ENCODE peak calls at places on chromosomes 4 and X, in ten cellular contexts. L is cardiac muscle cell; O is colonic mucosa; Z is CD8-positive, alpha-beta T cell; J is H9; N is left lung; C is epithelial cell of esophagus; G is lung; H is GM13976; R is endothelial cell. D is an unnamed sample.

GRCh38 chrX:11792461-11793421 is 34.7 kb downstream of the MSL3 start:
- DNase-seq in L (no peak), O (no peak), Z (peak), J (no peak), N (no peak), C (no peak), G (no peak), H (peak), R (no peak), D (peak)

GRCh38 chr4:5211274-5211852 is 160.1 kb downstream of the STK32B start:
- DNase-seq in L (no peak), O (no peak), Z (no peak), J (no peak), N (no peak), C (no peak), G (no peak), H (no peak), R (no peak), D (no peak)

GRCh38 chr4:54100607-54101189 is 735 bp downstream of the GSX2 start:
- DNase-seq in L (no peak), O (no peak), Z (no peak), J (peak), N (no peak), C (no peak), G (no peak), H (no peak), R (no peak), D (no peak)

GRCh38 chr4:1872918-1873269 is 1.7 kb downstream of the NSD2 start:
- DNase-seq in L (no peak), O (no peak), Z (no peak), J (no peak), N (no peak), C (peak), G (no peak), H (peak), R (no peak), D (no peak)

GRCh38 chrX:105323951-105324350 is 103.5 kb upstream of the TEX13A start:
- DNase-seq in L (no peak), O (no peak), Z (no peak), J (no peak), N (no peak), C (peak), G (no peak), H (no peak), R (no peak), D (no peak)

GRCh38 chrX:86215260-86215659 is 67.0 kb downstream of the DACH2 start:
- DNase-seq in L (no peak), O (no peak), Z (no peak), J (no peak), N (no peak), C (no peak), G (no peak), H (no peak), R (no peak), D (no peak)

GRCh38 chrX:68273887-68274286 is 159.4 kb downstream of the OPHN1 start:
- DNase-seq in L (no peak), O (no peak), Z (no peak), J (peak), N (no peak), C (peak), G (no peak), H (no peak), R (no peak), D (no peak)

GRCh38 chr4:185369729-185370128 is 26.0 kb downstream of the LRP2BP start:
- DNase-seq in L (no peak), O (no peak), Z (no peak), J (no peak), N (no peak), C (no peak), G (no peak), H (no peak), R (no peak), D (no peak)

GRCh38 chrX:13662537-13662841 is 9.5 kb downstream of the TCEANC start:
- DNase-seq in L (no peak), O (no peak), Z (no peak), J (no peak), N (no peak), C (no peak), G (no peak), H (no peak), R (no peak), D (no peak)

GRCh38 chr4:79281577-79282359 is 44.1 kb downstream of the NAA11 start:
- DNase-seq in L (no peak), O (no peak), Z (no peak), J (peak), N (no peak), C (no peak), G (no peak), H (no peak), R (no peak), D (no peak)

GRCh38 chr4:83234902-83235644 is 49.5 kb downstream of the COQ2 start:
- DNase-seq in L (no peak), O (no peak), Z (no peak), J (no peak), N (no peak), C (peak), G (no peak), H (no peak), R (no peak), D (no peak)

GRCh38 chrX:17038681-17039161 is 92.3 kb downstream of the REPS2 start:
- DNase-seq in L (peak), O (no peak), Z (no peak), J (no peak), N (no peak), C (no peak), G (no peak), H (no peak), R (no peak), D (no peak)

GRCh38 chr4:9703391-9703790 is 78.0 kb upstream of the DRD5 start:
- DNase-seq in L (peak), O (peak), Z (peak), J (peak), N (no peak), C (peak), G (peak), H (peak), R (peak), D (peak)

GRCh38 chrX:105302246-105302645 is 81.8 kb upstream of the TEX13A start:
- DNase-seq in L (no peak), O (no peak), Z (no peak), J (no peak), N (no peak), C (peak), G (no peak), H (no peak), R (no peak), D (no peak)

GRCh38 chr4:128525387-128525786 is 237.8 kb upstream of the PGRMC2 start:
- DNase-seq in L (no peak), O (no peak), Z (no peak), J (no peak), N (no peak), C (peak), G (no peak), H (no peak), R (no peak), D (no peak)

DNA sequence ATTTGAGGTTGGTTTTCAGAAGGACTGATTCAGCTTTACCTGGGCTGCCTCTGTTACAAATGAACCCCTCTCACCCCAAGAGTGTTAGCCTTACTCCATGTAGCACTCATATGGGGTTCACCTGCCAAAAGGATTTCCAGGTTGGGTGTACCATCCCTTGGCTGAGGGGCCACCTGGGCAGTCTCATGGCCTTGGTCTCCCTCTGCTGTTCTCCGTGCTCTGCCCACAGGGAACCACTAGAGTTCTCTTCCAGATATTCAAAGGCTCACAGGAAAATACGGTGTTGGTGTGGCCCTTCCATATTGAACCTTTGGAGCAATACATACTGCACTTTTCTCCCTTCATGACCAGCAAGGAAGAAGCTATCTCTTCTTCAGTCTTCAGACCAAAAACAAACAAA is 18.0 kb upstream of the PRDM5 start:
- DNase-seq in L (no peak), O (no peak), Z (no peak), J (no peak), N (no peak), C (no peak), G (no peak), H (no peak), R (no peak), D (no peak)
- TF ChIP-seq CTCF in L (no peak), O (no peak), Z (no peak), J (no peak), N (no peak), C (no peak), G (no peak), H (no peak), R (no peak), D (no peak)

GRCh38 chrX:119393144-119393543 is 6.0 kb upstream of the SLC25A43 start:
- DNase-seq in L (no peak), O (no peak), Z (no peak), J (no peak), N (no peak), C (no peak), G (no peak), H (no peak), R (no peak), D (no peak)

GRCh38 chrX:119389214-119389613 is 9.9 kb upstream of the SLC25A43 start:
- DNase-seq in L (no peak), O (peak), Z (no peak), J (no peak), N (no peak), C (no peak), G (no peak), H (no peak), R (no peak), D (no peak)

GRCh38 chrX:119391279-119391678 is 7.9 kb upstream of the SLC25A43 start:
- DNase-seq in L (no peak), O (peak), Z (no peak), J (no peak), N (no peak), C (peak), G (no peak), H (peak), R (no peak), D (no peak)

GRCh38 chrX:119389854-119390501 is 9.2 kb upstream of the SLC25A43 start:
- DNase-seq in L (no peak), O (no peak), Z (no peak), J (peak), N (no peak), C (no peak), G (no peak), H (no peak), R (no peak), D (no peak)
- TF ChIP-seq CTCF in L (no peak), O (no peak), Z (no peak), J (no peak), N (no peak), C (no peak), G (no peak), H (no peak), R (no peak), D (no peak)

GRCh38 chrX:131729295-131729694 is 185.4 kb downstream of the OR13H1 start:
- DNase-seq in L (no peak), O (peak), Z (no peak), J (no peak), N (no peak), C (no peak), G (peak), H (peak), R (no peak), D (no peak)

GRCh38 chrX:131725001-131725654 is 181.3 kb downstream of the OR13H1 start:
- DNase-seq in L (no peak), O (no peak), Z (no peak), J (no peak), N (no peak), C (no peak), G (no peak), H (no peak), R (no peak), D (no peak)

GRCh38 chrX:131727778-131728177 is 183.9 kb downstream of the OR13H1 start:
- DNase-seq in L (no peak), O (no peak), Z (no peak), J (no peak), N (no peak), C (no peak), G (no peak), H (no peak), R (no peak), D (no peak)

GRCh38 chrX:131724292-131724691 is 180.4 kb downstream of the OR13H1 start:
- DNase-seq in L (no peak), O (no peak), Z (no peak), J (no peak), N (no peak), C (no peak), G (no peak), H (no peak), R (no peak), D (no peak)

GRCh38 chrX:131728295-131729145 is 184.6 kb downstream of the OR13H1 start:
- DNase-seq in L (no peak), O (peak), Z (no peak), J (no peak), N (no peak), C (no peak), G (peak), H (peak), R (no peak), D (no peak)
- TF ChIP-seq CTCF in L (no peak), O (peak), Z (no peak), J (no peak), N (peak), C (no peak), G (peak), H (peak), R (no peak), D (no peak)

GRCh38 chr4:88792821-88793220 is 95.2 kb upstream of the NAP1L5 start:
- DNase-seq in L (no peak), O (no peak), Z (no peak), J (no peak), N (no peak), C (peak), G (no peak), H (no peak), R (no peak), D (no peak)

GRCh38 chr4:88793473-88793872 is 95.8 kb upstream of the NAP1L5 start:
- DNase-seq in L (no peak), O (no peak), Z (no peak), J (no peak), N (no peak), C (no peak), G (no peak), H (no peak), R (no peak), D (no peak)

GRCh38 chr4:88794087-88794486 is 96.5 kb upstream of the NAP1L5 start:
- DNase-seq in L (no peak), O (no peak), Z (no peak), J (no peak), N (no peak), C (no peak), G (no peak), H (no peak), R (no peak), D (no peak)

GRCh38 chr4:88792268-88792781 is 94.7 kb upstream of the NAP1L5 start:
- DNase-seq in L (no peak), O (no peak), Z (no peak), J (no peak), N (no peak), C (peak), G (no peak), H (no peak), R (no peak), D (no peak)

GRCh38 chr4:88791274-88791673 is 93.6 kb upstream of the NAP1L5 start:
- DNase-seq in L (no peak), O (no peak), Z (no peak), J (no peak), N (no peak), C (peak), G (no peak), H (no peak), R (no peak), D (no peak)
- TF ChIP-seq CTCF in L (peak), O (no peak), Z (no peak), J (peak), N (no peak), C (peak), G (no peak), H (no peak), R (no peak), D (no peak)

GRCh38 chrX:123731258-123731986 is 1.4 kb downstream of the THOC2 start:
- DNase-seq in L (peak), O (peak), Z (no peak), J (no peak), N (no peak), C (peak), G (peak), H (no peak), R (no peak), D (no peak)

GRCh38 chrX:123736333-123736921 is 3.6 kb upstream of the THOC2 start:
- DNase-seq in L (no peak), O (no peak), Z (no peak), J (no peak), N (no peak), C (peak), G (no peak), H (no peak), R (no peak), D (no peak)

GRCh38 chrX:123731987-123732678 is 719 bp downstream of the THOC2 start:
- DNase-seq in L (peak), O (peak), Z (no peak), J (no peak), N (peak), C (peak), G (peak), H (no peak), R (peak), D (peak)

GRCh38 chrX:123728554-123728953 is 4.3 kb downstream of the THOC2 start:
- DNase-seq in L (no peak), O (no peak), Z (no peak), J (no peak), N (no peak), C (no peak), G (no peak), H (no peak), R (no peak), D (no peak)

DNA sequence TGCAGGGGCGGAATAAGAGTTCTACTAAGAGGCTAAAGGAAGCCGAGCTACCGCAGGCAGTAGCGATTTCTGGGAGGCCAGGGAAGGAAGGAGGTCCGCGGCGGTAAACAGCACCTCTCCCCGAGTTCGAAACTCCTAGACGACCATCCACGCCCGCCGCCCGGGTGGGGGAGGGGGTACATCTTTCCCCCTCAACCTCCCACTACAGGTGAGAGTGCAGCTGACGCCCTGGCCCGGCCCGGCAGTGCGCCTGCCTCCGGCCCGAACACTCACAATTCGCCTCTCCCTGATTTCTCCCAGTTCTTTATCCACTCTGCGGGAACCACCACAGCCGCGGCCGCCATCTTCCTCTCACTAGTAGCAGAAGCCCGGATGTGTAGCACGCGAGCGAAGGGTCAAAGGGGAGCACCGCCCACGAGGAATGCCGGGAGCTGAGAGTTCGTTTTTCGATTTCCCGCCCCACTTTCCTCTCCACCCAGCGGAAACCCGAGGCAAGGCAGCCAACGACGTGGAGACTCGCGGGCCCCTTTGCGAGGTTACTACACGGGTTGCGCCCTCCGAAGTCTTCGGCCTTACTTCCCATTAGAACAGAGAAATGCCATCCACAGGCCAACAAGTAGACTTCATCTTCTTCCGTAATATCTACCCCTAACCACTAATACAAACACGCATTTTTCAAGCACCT is at the start of gene THOC2:
- DNase-seq in L (peak), O (peak), Z (peak), J (peak), N (peak), C (peak), G (peak), H (peak), R (peak), D (peak)
- TF ChIP-seq CTCF in L (peak), O (peak), Z (no peak), J (peak), N (no peak), C (peak), G (no peak), H (no peak), R (no peak), D (no peak)

GRCh38 chrX:73268463-73268862 is 53.8 kb upstream of the NAP1L2 start:
- DNase-seq in L (no peak), O (no peak), Z (no peak), J (no peak), N (no peak), C (peak), G (no peak), H (no peak), R (no peak), D (no peak)

GRCh38 chrX:73266766-73267165 is 52.1 kb upstream of the NAP1L2 start:
- DNase-seq in L (no peak), O (no peak), Z (no peak), J (no peak), N (no peak), C (no peak), G (no peak), H (no peak), R (no peak), D (no peak)

GRCh38 chrX:73267979-73268378 is 53.3 kb upstream of the NAP1L2 start:
- DNase-seq in L (no peak), O (no peak), Z (no peak), J (no peak), N (no peak), C (peak), G (no peak), H (no peak), R (no peak), D (no peak)

GRCh38 chrX:73267206-73267605 is 52.6 kb upstream of the NAP1L2 start:
- DNase-seq in L (no peak), O (no peak), Z (no peak), J (no peak), N (no peak), C (no peak), G (no peak), H (no peak), R (no peak), D (no peak)

GRCh38 chrX:73270753-73271152 is 56.1 kb upstream of the NAP1L2 start:
- DNase-seq in L (no peak), O (no peak), Z (no peak), J (no peak), N (no peak), C (no peak), G (no peak), H (no peak), R (no peak), D (no peak)
- TF ChIP-seq CTCF in L (no peak), O (no peak), Z (no peak), J (no peak), N (no peak), C (no peak), G (no peak), H (no peak), R (no peak), D (no peak)

DNA sequence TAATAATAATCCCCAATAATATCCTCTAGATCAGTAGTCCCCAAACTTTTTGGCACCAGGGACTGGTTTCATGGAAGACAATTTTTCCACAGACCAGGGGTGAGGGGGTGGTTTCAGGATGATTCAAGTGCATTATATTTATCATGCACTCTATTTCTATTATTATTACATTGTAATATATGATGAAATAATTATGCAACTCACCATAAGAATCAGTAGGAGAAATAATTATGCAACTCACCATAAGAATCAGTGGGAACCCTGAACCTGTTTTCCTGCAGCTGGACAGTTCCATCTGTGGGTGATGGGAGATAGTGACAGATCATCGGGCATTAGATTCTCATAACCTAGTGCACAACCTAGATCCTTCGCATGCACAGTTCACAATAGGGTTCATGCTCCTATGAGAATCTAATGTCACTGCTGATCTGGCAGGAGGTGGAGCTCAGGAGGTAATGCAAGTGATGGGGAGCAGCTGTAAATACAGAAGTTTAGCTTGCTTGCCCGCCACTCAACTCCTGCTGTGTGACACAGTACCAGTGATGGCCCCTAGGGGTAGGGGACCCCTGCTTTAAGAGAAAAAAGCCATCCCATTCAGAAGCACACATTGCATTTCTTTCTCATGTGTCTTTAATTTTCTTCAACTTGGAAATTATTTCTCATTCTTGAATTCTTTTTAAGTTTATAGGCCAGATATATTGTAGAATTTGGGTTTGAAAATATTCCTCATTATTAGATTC is 16.0 kb upstream of the SH3RF1 start:
- DNase-seq in L (no peak), O (no peak), Z (no peak), J (no peak), N (no peak), C (peak), G (no peak), H (no peak), R (no peak), D (no peak)
- TF ChIP-seq CTCF in L (no peak), O (no peak), Z (no peak), J (peak), N (no peak), C (no peak), G (no peak), H (no peak), R (peak), D (no peak)

GRCh38 chr4:25939330-25939729 is 25.3 kb downstream of the SMIM20 start:
- DNase-seq in L (no peak), O (no peak), Z (no peak), J (no peak), N (no peak), C (no peak), G (no peak), H (no peak), R (no peak), D (no peak)
- TF ChIP-seq CTCF in L (peak), O (no peak), Z (no peak), J (peak), N (no peak), C (no peak), G (no peak), H (no peak), R (no peak), D (no peak)

GRCh38 chrX:139967300-139967699 is 2.0 kb upstream of the CXorf66 start:
- DNase-seq in L (no peak), O (peak), Z (no peak), J (no peak), N (no peak), C (peak), G (no peak), H (peak), R (no peak), D (no peak)
- TF ChIP-seq CTCF in L (peak), O (no peak), Z (no peak), J (peak), N (no peak), C (peak), G (no peak), H (no peak), R (peak), D (no peak)

D was measured in natural killer cell.